ENCODE peak calls at places on chromosomes 6 and 20, in nine cellular contexts. One of them, this sample, is unnamed.

GRCh38 chr6:153208706-153209105 is 77.6 kb upstream of the RGS17 start:
- DNase-seq in fibroblast of the aortic adventitia: no peak
- DNase-seq in sigmoid colon: no peak
- DNase-seq in lower leg skin: no peak
- DNase-seq in Caco-2: no peak
- DNase-seq in AG10803: no peak
- DNase-seq in mesendoderm: no peak
- DNase-seq in H1: no peak
- DNase-seq in Jurkat, Clone E6-1: no peak
- DNase-seq in this sample: no peak

GRCh38 chr20:44494266-44494665 is 18.6 kb downstream of the TTPAL start:
- DNase-seq in Caco-2: no peak
- DNase-seq in fibroblast of the aortic adventitia: peak; percentile 74
- DNase-seq in Jurkat, Clone E6-1: no peak
- DNase-seq in AG10803: peak; percentile 82
- DNase-seq in sigmoid colon: no peak
- DNase-seq in mesendoderm: no peak
- DNase-seq in H1: no peak
- DNase-seq in lower leg skin: no peak
- DNase-seq in this sample: no peak

GRCh38 chr6:31792090-31792374 is 3.5 kb downstream of the VARS1 start:
- DNase-seq in mesendoderm: no peak
- DNase-seq in AG10803: no peak
- DNase-seq in fibroblast of the aortic adventitia: no peak
- DNase-seq in lower leg skin: no peak
- DNase-seq in Jurkat, Clone E6-1: no peak
- DNase-seq in H1: no peak
- DNase-seq in sigmoid colon: no peak
- DNase-seq in Caco-2: no peak
- DNase-seq in this sample: no peak

GRCh38 chr6:142885182-142885867 is 59.7 kb downstream of the HIVEP2 start:
- DNase-seq in AG10803: peak; percentile 93
- DNase-seq in mesendoderm: peak; percentile 98
- DNase-seq in fibroblast of the aortic adventitia: peak; percentile 97
- DNase-seq in Caco-2: peak; percentile 76
- DNase-seq in sigmoid colon: no peak
- DNase-seq in Jurkat, Clone E6-1: peak; percentile 62
- DNase-seq in lower leg skin: no peak
- DNase-seq in H1: no peak
- DNase-seq in this sample: no peak

GRCh38 chr20:58471835-58472164 is 43.4 kb downstream of the APCDD1L start:
- DNase-seq in Jurkat, Clone E6-1: no peak
- DNase-seq in H1: peak; percentile 29
- DNase-seq in Caco-2: no peak
- DNase-seq in mesendoderm: no peak
- DNase-seq in AG10803: no peak
- DNase-seq in fibroblast of the aortic adventitia: no peak
- DNase-seq in sigmoid colon: no peak
- DNase-seq in lower leg skin: no peak
- DNase-seq in this sample: no peak

GRCh38 chr6:44925100-44925739 is 402.9 kb upstream of the RUNX2 start:
- DNase-seq in sigmoid colon: no peak
- DNase-seq in H1: no peak
- DNase-seq in fibroblast of the aortic adventitia: peak; percentile 23
- DNase-seq in mesendoderm: peak; percentile 95
- DNase-seq in lower leg skin: no peak
- DNase-seq in Jurkat, Clone E6-1: peak; percentile 29
- DNase-seq in AG10803: peak; percentile 49
- DNase-seq in Caco-2: peak; percentile 7
- DNase-seq in this sample: no peak

GRCh38 chr6:114085206-114085605 is 114.3 kb upstream of the HDAC2 start:
- DNase-seq in H1: no peak
- DNase-seq in fibroblast of the aortic adventitia: peak; percentile 7
- DNase-seq in AG10803: peak; percentile 92
- DNase-seq in sigmoid colon: no peak
- DNase-seq in Caco-2: no peak
- DNase-seq in lower leg skin: no peak
- DNase-seq in Jurkat, Clone E6-1: no peak
- DNase-seq in mesendoderm: no peak
- DNase-seq in this sample: no peak

GRCh38 chr6:125205931-125206330 is 52.4 kb downstream of the TPD52L1 start:
- DNase-seq in Caco-2: no peak
- DNase-seq in sigmoid colon: no peak
- DNase-seq in fibroblast of the aortic adventitia: no peak
- DNase-seq in Jurkat, Clone E6-1: no peak
- DNase-seq in lower leg skin: no peak
- DNase-seq in AG10803: no peak
- DNase-seq in mesendoderm: no peak
- DNase-seq in H1: no peak
- DNase-seq in this sample: no peak

GRCh38 chr6:74752303-74752702 is 453.6 kb downstream of the COL12A1 start:
- DNase-seq in H1: no peak
- DNase-seq in mesendoderm: peak; percentile 13
- DNase-seq in Jurkat, Clone E6-1: no peak
- DNase-seq in sigmoid colon: no peak
- DNase-seq in lower leg skin: no peak
- DNase-seq in fibroblast of the aortic adventitia: no peak
- DNase-seq in Caco-2: peak; percentile 7
- DNase-seq in AG10803: no peak
- DNase-seq in this sample: no peak

GRCh38 chr6:140043762-140044378 is 669.4 kb upstream of the CITED2 start:
- DNase-seq in sigmoid colon: no peak
- DNase-seq in lower leg skin: no peak
- DNase-seq in H1: no peak
- DNase-seq in AG10803: peak; percentile 39
- DNase-seq in mesendoderm: no peak
- DNase-seq in fibroblast of the aortic adventitia: no peak
- DNase-seq in Caco-2: no peak
- DNase-seq in Jurkat, Clone E6-1: no peak
- DNase-seq in this sample: no peak

GRCh38 chr6:30060982-30061765 is at the start of gene POLR1H:
- DNase-seq in Jurkat, Clone E6-1: peak; percentile 91
- DNase-seq in H1: peak; percentile 87
- DNase-seq in fibroblast of the aortic adventitia: peak; percentile 97
- DNase-seq in Caco-2: peak; percentile 93
- DNase-seq in sigmoid colon: peak; percentile 97
- DNase-seq in lower leg skin: peak; percentile 94
- DNase-seq in AG10803: peak; percentile 94
- DNase-seq in mesendoderm: peak; percentile 98
- DNase-seq in this sample: peak; percentile 69

GRCh38 chr6:94052754-94053153 is 633.4 kb upstream of the EPHA7 start:
- DNase-seq in sigmoid colon: no peak
- DNase-seq in fibroblast of the aortic adventitia: peak; percentile 5
- DNase-seq in mesendoderm: peak; percentile 38
- DNase-seq in Caco-2: peak; percentile 4
- DNase-seq in Jurkat, Clone E6-1: no peak
- DNase-seq in lower leg skin: no peak
- DNase-seq in AG10803: no peak
- DNase-seq in H1: no peak
- DNase-seq in this sample: no peak

GRCh38 chr20:22320245-22320915 is 264.0 kb downstream of the FOXA2 start:
- DNase-seq in Caco-2: no peak
- DNase-seq in fibroblast of the aortic adventitia: no peak
- DNase-seq in AG10803: no peak
- DNase-seq in mesendoderm: no peak
- DNase-seq in H1: no peak
- DNase-seq in Jurkat, Clone E6-1: no peak
- DNase-seq in lower leg skin: no peak
- DNase-seq in sigmoid colon: no peak
- DNase-seq in this sample: no peak

GRCh38 chr6:6657085-6657819 is 68.7 kb downstream of the LY86 start:
- DNase-seq in sigmoid colon: no peak
- DNase-seq in Jurkat, Clone E6-1: no peak
- DNase-seq in fibroblast of the aortic adventitia: no peak
- DNase-seq in Caco-2: no peak
- DNase-seq in mesendoderm: peak; percentile 48
- DNase-seq in lower leg skin: no peak
- DNase-seq in AG10803: no peak
- DNase-seq in H1: no peak
- DNase-seq in this sample: no peak

GRCh38 chr6:30939473-30939872 is 1.3 kb upstream of the MUCL3 start:
- DNase-seq in Caco-2: no peak
- DNase-seq in AG10803: peak; percentile 29
- DNase-seq in mesendoderm: no peak
- DNase-seq in Jurkat, Clone E6-1: no peak
- DNase-seq in sigmoid colon: no peak
- DNase-seq in H1: no peak
- DNase-seq in lower leg skin: no peak
- DNase-seq in fibroblast of the aortic adventitia: peak; percentile 15
- DNase-seq in this sample: no peak

GRCh38 chr6:161301338-161301737 is 27.5 kb upstream of the AGPAT4 start:
- DNase-seq in fibroblast of the aortic adventitia: peak; percentile 94
- DNase-seq in H1: no peak
- DNase-seq in Jurkat, Clone E6-1: no peak
- DNase-seq in mesendoderm: no peak
- DNase-seq in sigmoid colon: no peak
- DNase-seq in AG10803: peak; percentile 87
- DNase-seq in Caco-2: no peak
- DNase-seq in lower leg skin: peak; percentile 23
- DNase-seq in this sample: no peak

GRCh38 chr6:17469006-17469972 is 75.9 kb downstream of the CAP2 start:
- DNase-seq in mesendoderm: no peak
- DNase-seq in AG10803: peak; percentile 38
- DNase-seq in H1: peak; percentile 29
- DNase-seq in lower leg skin: no peak
- DNase-seq in sigmoid colon: no peak
- DNase-seq in fibroblast of the aortic adventitia: peak; percentile 7
- DNase-seq in Caco-2: no peak
- DNase-seq in Jurkat, Clone E6-1: no peak
- DNase-seq in this sample: no peak

GRCh38 chr6:69696273-69696672 is 100.5 kb downstream of the LMBRD1 start:
- DNase-seq in AG10803: no peak
- DNase-seq in mesendoderm: no peak
- DNase-seq in Jurkat, Clone E6-1: peak; percentile 10
- DNase-seq in Caco-2: no peak
- DNase-seq in lower leg skin: no peak
- DNase-seq in fibroblast of the aortic adventitia: no peak
- DNase-seq in sigmoid colon: no peak
- DNase-seq in H1: no peak
- DNase-seq in this sample: no peak

GRCh38 chr6:14118444-14118843 is 872 bp downstream of the CD83 start:
- DNase-seq in fibroblast of the aortic adventitia: no peak
- DNase-seq in Jurkat, Clone E6-1: no peak
- DNase-seq in lower leg skin: no peak
- DNase-seq in AG10803: no peak
- DNase-seq in Caco-2: no peak
- DNase-seq in sigmoid colon: no peak
- DNase-seq in mesendoderm: no peak
- DNase-seq in H1: no peak
- DNase-seq in this sample: no peak
- H3K4me3 ChIP-seq in fibroblast of the aortic adventitia: no peak overlapping the region
- H3K4me3 ChIP-seq in Jurkat, Clone E6-1: peak overlapping the region; percentile 82
- H3K4me3 ChIP-seq in lower leg skin: no peak overlapping the region
- H3K4me3 ChIP-seq in AG10803: no peak overlapping the region
- H3K4me3 ChIP-seq in Caco-2: no peak overlapping the region
- H3K4me3 ChIP-seq in sigmoid colon: no peak overlapping the region
- H3K4me3 ChIP-seq in mesendoderm: no peak overlapping the region
- H3K4me3 ChIP-seq in H1: peak overlapping the region; percentile 96
- H3K4me3 ChIP-seq in this sample: peak overlapping the region; percentile 84

DNA sequence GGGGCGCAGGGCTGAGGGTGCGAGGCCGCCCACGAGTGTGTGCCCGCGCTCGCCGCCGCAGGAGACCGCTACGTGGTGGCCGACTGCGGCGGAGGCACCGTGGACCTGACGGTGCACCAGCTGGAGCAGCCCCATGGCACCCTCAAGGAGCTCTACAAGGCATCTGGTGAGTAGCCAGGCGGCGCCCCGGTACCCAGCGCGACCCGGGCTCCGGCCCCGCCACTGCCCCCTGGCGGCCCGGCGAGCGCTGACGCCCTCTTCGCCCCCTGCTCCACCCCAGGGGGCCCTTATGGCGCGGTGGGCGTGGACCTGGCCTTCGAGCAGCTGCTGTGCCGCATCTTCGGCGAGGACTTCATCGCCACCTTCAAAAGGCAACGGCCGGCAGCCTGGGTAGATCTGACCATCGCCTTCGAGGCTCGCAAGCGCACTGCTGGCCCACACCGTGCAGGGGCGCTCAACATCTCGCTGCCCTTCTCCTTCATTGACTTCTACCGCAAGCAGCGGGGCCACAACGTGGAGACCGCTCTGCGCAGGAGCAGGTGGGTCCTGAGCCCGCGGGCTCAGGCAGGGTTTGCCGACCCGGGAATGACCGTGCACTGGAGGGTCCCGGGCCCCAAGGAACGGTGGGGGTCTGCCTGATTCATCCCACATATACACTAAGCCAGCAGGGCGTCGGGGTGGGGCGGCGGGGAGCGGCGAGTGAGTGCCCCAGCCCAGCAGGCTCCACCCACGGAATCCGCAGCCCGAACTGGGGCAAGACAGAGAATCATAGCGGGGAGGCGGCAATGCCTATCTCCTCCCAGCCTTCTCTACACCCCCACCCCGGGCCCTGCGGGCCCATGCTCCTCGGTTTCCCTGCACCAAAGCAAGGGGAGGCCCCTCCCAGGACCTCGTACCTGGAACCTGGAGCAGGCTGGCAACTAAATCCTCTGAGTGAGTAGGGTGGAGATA is 17.5 kb downstream of the HSPA12B start:
- DNase-seq in lower leg skin: no peak
- DNase-seq in Jurkat, Clone E6-1: no peak
- DNase-seq in AG10803: no peak
- DNase-seq in Caco-2: peak; percentile 74
- DNase-seq in fibroblast of the aortic adventitia: no peak
- DNase-seq in mesendoderm: peak; percentile 72
- DNase-seq in sigmoid colon: peak; percentile 66
- DNase-seq in H1: peak; percentile 94
- DNase-seq in this sample: no peak
- H3K4me3 ChIP-seq in lower leg skin: no peak overlapping the region
- H3K4me3 ChIP-seq in Jurkat, Clone E6-1: no peak overlapping the region
- H3K4me3 ChIP-seq in AG10803: no peak overlapping the region
- H3K4me3 ChIP-seq in Caco-2: peak overlapping the region; percentile 36
- H3K4me3 ChIP-seq in fibroblast of the aortic adventitia: no peak overlapping the region
- H3K4me3 ChIP-seq in mesendoderm: no peak overlapping the region
- H3K4me3 ChIP-seq in sigmoid colon: no peak overlapping the region
- H3K4me3 ChIP-seq in H1: peak overlapping the region; percentile 61
- H3K4me3 ChIP-seq in this sample: no peak overlapping the region

DNA sequence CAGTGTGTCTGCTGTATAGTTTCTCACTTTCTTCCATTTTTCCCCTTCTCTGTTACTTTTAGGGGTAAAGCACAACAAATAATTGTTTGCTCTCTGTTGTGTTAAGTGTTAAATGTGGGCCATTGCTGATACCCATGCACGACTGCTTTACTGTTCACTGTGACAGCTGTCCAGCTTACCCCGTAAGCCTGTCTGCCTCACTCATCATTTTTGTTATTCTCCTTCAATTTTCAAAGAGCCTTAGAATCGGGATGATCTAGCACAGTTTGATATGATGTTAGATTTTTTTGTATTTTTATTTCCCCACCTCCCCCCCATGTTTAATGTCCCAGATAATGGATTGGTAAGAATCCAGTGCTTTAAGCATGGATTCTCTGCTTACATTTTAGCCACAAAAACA is 41.2 kb upstream of the MLIP start:
- DNase-seq in lower leg skin: no peak
- DNase-seq in Jurkat, Clone E6-1: no peak
- DNase-seq in mesendoderm: no peak
- DNase-seq in fibroblast of the aortic adventitia: no peak
- DNase-seq in H1: no peak
- DNase-seq in sigmoid colon: no peak
- DNase-seq in AG10803: no peak
- DNase-seq in Caco-2: no peak
- DNase-seq in this sample: no peak
- H3K4me3 ChIP-seq in lower leg skin: no peak overlapping the region
- H3K4me3 ChIP-seq in Jurkat, Clone E6-1: no peak overlapping the region
- H3K4me3 ChIP-seq in mesendoderm: no peak overlapping the region
- H3K4me3 ChIP-seq in fibroblast of the aortic adventitia: no peak overlapping the region
- H3K4me3 ChIP-seq in H1: no peak overlapping the region
- H3K4me3 ChIP-seq in sigmoid colon: no peak overlapping the region
- H3K4me3 ChIP-seq in AG10803: no peak overlapping the region
- H3K4me3 ChIP-seq in Caco-2: no peak overlapping the region
- H3K4me3 ChIP-seq in this sample: peak overlapping the region; percentile 65

GRCh38 chr6:156809034-156809433 is 31.9 kb downstream of the ARID1B start:
- DNase-seq in AG10803: peak; percentile 76
- DNase-seq in Jurkat, Clone E6-1: no peak
- DNase-seq in lower leg skin: peak; percentile 83
- DNase-seq in mesendoderm: no peak
- DNase-seq in sigmoid colon: no peak
- DNase-seq in Caco-2: no peak
- DNase-seq in fibroblast of the aortic adventitia: peak; percentile 52
- DNase-seq in H1: no peak
- DNase-seq in this sample: no peak
- H3K4me3 ChIP-seq in AG10803: no peak overlapping the region
- H3K4me3 ChIP-seq in Jurkat, Clone E6-1: no peak overlapping the region
- H3K4me3 ChIP-seq in lower leg skin: no peak overlapping the region
- H3K4me3 ChIP-seq in mesendoderm: no peak overlapping the region
- H3K4me3 ChIP-seq in sigmoid colon: no peak overlapping the region
- H3K4me3 ChIP-seq in Caco-2: no peak overlapping the region
- H3K4me3 ChIP-seq in fibroblast of the aortic adventitia: no peak overlapping the region
- H3K4me3 ChIP-seq in H1: no peak overlapping the region
- H3K4me3 ChIP-seq in this sample: no peak overlapping the region